ENCODE peak calls at places on chromosomes 1 and 21, in eight cellular contexts. One of them, this sample, is unnamed.

GRCh38 chr1:58932820-58933598 is 149.2 kb upstream of the JUN start:
- DNase-seq in ecto neural progenitor cell: no peak
- DNase-seq in COLO829: no peak
- DNase-seq in stimulated activated CD8-positive, alpha-beta memory T cell treated with anti-CD3 and anti-CD28 coated beads, Interleukin-12 subunit alpha, Interleukin-12 subunit beta, amount 100 ng/mL, for 1 hour: no peak
- DNase-seq in astrocyte of the cerebellum: no peak
- DNase-seq in heart left ventricle: no peak
- DNase-seq in hippocampal formation: no peak
- DNase-seq in skeletal muscle cell: peak; percentile 63
- DNase-seq in this sample: peak; percentile 57

GRCh38 chr1:247400685-247401084 is 15.3 kb upstream of the NLRP3 start:
- DNase-seq in ecto neural progenitor cell: no peak
- DNase-seq in COLO829: no peak
- DNase-seq in stimulated activated CD8-positive, alpha-beta memory T cell treated with anti-CD3 and anti-CD28 coated beads, Interleukin-12 subunit alpha, Interleukin-12 subunit beta, amount 100 ng/mL, for 1 hour: no peak
- DNase-seq in astrocyte of the cerebellum: no peak
- DNase-seq in heart left ventricle: no peak
- DNase-seq in hippocampal formation: no peak
- DNase-seq in skeletal muscle cell: no peak
- DNase-seq in this sample: no peak

GRCh38 chr1:243798726-243799125 is 51.3 kb downstream of the AKT3 start:
- DNase-seq in ecto neural progenitor cell: no peak
- DNase-seq in COLO829: no peak
- DNase-seq in stimulated activated CD8-positive, alpha-beta memory T cell treated with anti-CD3 and anti-CD28 coated beads, Interleukin-12 subunit alpha, Interleukin-12 subunit beta, amount 100 ng/mL, for 1 hour: no peak
- DNase-seq in astrocyte of the cerebellum: peak; percentile 4
- DNase-seq in heart left ventricle: no peak
- DNase-seq in hippocampal formation: no peak
- DNase-seq in skeletal muscle cell: peak; percentile 60
- DNase-seq in this sample: peak; percentile 88

GRCh38 chr1:201023517-201023902 is at the start of gene KIF21B:
- DNase-seq in ecto neural progenitor cell: peak; percentile 94
- DNase-seq in COLO829: peak; percentile 83
- DNase-seq in stimulated activated CD8-positive, alpha-beta memory T cell treated with anti-CD3 and anti-CD28 coated beads, Interleukin-12 subunit alpha, Interleukin-12 subunit beta, amount 100 ng/mL, for 1 hour: peak; percentile 80
- DNase-seq in astrocyte of the cerebellum: no peak
- DNase-seq in heart left ventricle: peak; percentile 90
- DNase-seq in hippocampal formation: peak; percentile 78
- DNase-seq in skeletal muscle cell: no peak
- DNase-seq in this sample: no peak

GRCh38 chr1:164604541-164604940 is 45.6 kb downstream of the PBX1 start:
- DNase-seq in ecto neural progenitor cell: no peak
- DNase-seq in COLO829: no peak
- DNase-seq in stimulated activated CD8-positive, alpha-beta memory T cell treated with anti-CD3 and anti-CD28 coated beads, Interleukin-12 subunit alpha, Interleukin-12 subunit beta, amount 100 ng/mL, for 1 hour: no peak
- DNase-seq in astrocyte of the cerebellum: no peak
- DNase-seq in heart left ventricle: no peak
- DNase-seq in hippocampal formation: no peak
- DNase-seq in skeletal muscle cell: no peak
- DNase-seq in this sample: no peak

GRCh38 chr1:170388489-170388888 is 143.5 kb upstream of the GORAB start:
- DNase-seq in ecto neural progenitor cell: no peak
- DNase-seq in COLO829: no peak
- DNase-seq in stimulated activated CD8-positive, alpha-beta memory T cell treated with anti-CD3 and anti-CD28 coated beads, Interleukin-12 subunit alpha, Interleukin-12 subunit beta, amount 100 ng/mL, for 1 hour: no peak
- DNase-seq in astrocyte of the cerebellum: no peak
- DNase-seq in heart left ventricle: no peak
- DNase-seq in hippocampal formation: no peak
- DNase-seq in skeletal muscle cell: no peak
- DNase-seq in this sample: no peak

GRCh38 chr21:17610862-17611261 is 1.8 kb downstream of the BTG3 start:
- DNase-seq in ecto neural progenitor cell: no peak
- DNase-seq in COLO829: no peak
- DNase-seq in stimulated activated CD8-positive, alpha-beta memory T cell treated with anti-CD3 and anti-CD28 coated beads, Interleukin-12 subunit alpha, Interleukin-12 subunit beta, amount 100 ng/mL, for 1 hour: no peak
- DNase-seq in astrocyte of the cerebellum: no peak
- DNase-seq in heart left ventricle: no peak
- DNase-seq in hippocampal formation: no peak
- DNase-seq in skeletal muscle cell: no peak
- DNase-seq in this sample: no peak

GRCh38 chr21:29237110-29238051 is 61.3 kb upstream of the BACH1 start:
- DNase-seq in ecto neural progenitor cell: peak; percentile 60
- DNase-seq in COLO829: no peak
- DNase-seq in stimulated activated CD8-positive, alpha-beta memory T cell treated with anti-CD3 and anti-CD28 coated beads, Interleukin-12 subunit alpha, Interleukin-12 subunit beta, amount 100 ng/mL, for 1 hour: no peak
- DNase-seq in astrocyte of the cerebellum: no peak
- DNase-seq in heart left ventricle: no peak
- DNase-seq in hippocampal formation: no peak
- DNase-seq in skeletal muscle cell: peak; percentile 74
- DNase-seq in this sample: no peak

GRCh38 chr1:23178414-23178813 is 9.8 kb upstream of the LUZP1 start:
- DNase-seq in ecto neural progenitor cell: no peak
- DNase-seq in COLO829: no peak
- DNase-seq in stimulated activated CD8-positive, alpha-beta memory T cell treated with anti-CD3 and anti-CD28 coated beads, Interleukin-12 subunit alpha, Interleukin-12 subunit beta, amount 100 ng/mL, for 1 hour: no peak
- DNase-seq in astrocyte of the cerebellum: no peak
- DNase-seq in heart left ventricle: no peak
- DNase-seq in hippocampal formation: no peak
- DNase-seq in skeletal muscle cell: no peak
- DNase-seq in this sample: no peak

GRCh38 chr1:44034423-44034822 is 3.2 kb upstream of the SLC6A9 start:
- DNase-seq in ecto neural progenitor cell: no peak
- DNase-seq in COLO829: no peak
- DNase-seq in stimulated activated CD8-positive, alpha-beta memory T cell treated with anti-CD3 and anti-CD28 coated beads, Interleukin-12 subunit alpha, Interleukin-12 subunit beta, amount 100 ng/mL, for 1 hour: no peak
- DNase-seq in astrocyte of the cerebellum: no peak
- DNase-seq in heart left ventricle: no peak
- DNase-seq in hippocampal formation: no peak
- DNase-seq in skeletal muscle cell: no peak
- DNase-seq in this sample: no peak

GRCh38 chr1:231781887-231782286 is 155.3 kb downstream of the DISC1 start:
- DNase-seq in ecto neural progenitor cell: no peak
- DNase-seq in COLO829: peak; percentile 8
- DNase-seq in stimulated activated CD8-positive, alpha-beta memory T cell treated with anti-CD3 and anti-CD28 coated beads, Interleukin-12 subunit alpha, Interleukin-12 subunit beta, amount 100 ng/mL, for 1 hour: no peak
- DNase-seq in astrocyte of the cerebellum: no peak
- DNase-seq in heart left ventricle: no peak
- DNase-seq in hippocampal formation: no peak
- DNase-seq in skeletal muscle cell: no peak
- DNase-seq in this sample: no peak

GRCh38 chr1:18279713-18280074 is 172.1 kb downstream of the IGSF21 start:
- DNase-seq in ecto neural progenitor cell: no peak
- DNase-seq in COLO829: no peak
- DNase-seq in stimulated activated CD8-positive, alpha-beta memory T cell treated with anti-CD3 and anti-CD28 coated beads, Interleukin-12 subunit alpha, Interleukin-12 subunit beta, amount 100 ng/mL, for 1 hour: no peak
- DNase-seq in astrocyte of the cerebellum: no peak
- DNase-seq in heart left ventricle: peak; percentile 48
- DNase-seq in hippocampal formation: no peak
- DNase-seq in skeletal muscle cell: no peak
- DNase-seq in this sample: no peak

GRCh38 chr1:227372662-227373061 is 54.4 kb upstream of the CDC42BPA start:
- DNase-seq in ecto neural progenitor cell: no peak
- DNase-seq in COLO829: no peak
- DNase-seq in stimulated activated CD8-positive, alpha-beta memory T cell treated with anti-CD3 and anti-CD28 coated beads, Interleukin-12 subunit alpha, Interleukin-12 subunit beta, amount 100 ng/mL, for 1 hour: no peak
- DNase-seq in astrocyte of the cerebellum: peak; percentile 36
- DNase-seq in heart left ventricle: no peak
- DNase-seq in hippocampal formation: no peak
- DNase-seq in skeletal muscle cell: peak; percentile 49
- DNase-seq in this sample: no peak

GRCh38 chr1:14602131-14602530 is 3.6 kb downstream of the KAZN start:
- DNase-seq in ecto neural progenitor cell: peak; percentile 53
- DNase-seq in COLO829: no peak
- DNase-seq in stimulated activated CD8-positive, alpha-beta memory T cell treated with anti-CD3 and anti-CD28 coated beads, Interleukin-12 subunit alpha, Interleukin-12 subunit beta, amount 100 ng/mL, for 1 hour: no peak
- DNase-seq in astrocyte of the cerebellum: no peak
- DNase-seq in heart left ventricle: no peak
- DNase-seq in hippocampal formation: peak; percentile 21
- DNase-seq in skeletal muscle cell: peak; percentile 0
- DNase-seq in this sample: no peak

GRCh38 chr21:25565272-25566199 is 41.7 kb downstream of the MRPL39 start:
- DNase-seq in ecto neural progenitor cell: no peak
- DNase-seq in COLO829: no peak
- DNase-seq in stimulated activated CD8-positive, alpha-beta memory T cell treated with anti-CD3 and anti-CD28 coated beads, Interleukin-12 subunit alpha, Interleukin-12 subunit beta, amount 100 ng/mL, for 1 hour: no peak
- DNase-seq in astrocyte of the cerebellum: no peak
- DNase-seq in heart left ventricle: no peak
- DNase-seq in hippocampal formation: no peak
- DNase-seq in skeletal muscle cell: no peak
- DNase-seq in this sample: no peak

GRCh38 chr1:201505505-201505893 is 1.4 kb downstream of the CSRP1 start:
- DNase-seq in ecto neural progenitor cell: no peak
- DNase-seq in COLO829: peak; percentile 86
- DNase-seq in stimulated activated CD8-positive, alpha-beta memory T cell treated with anti-CD3 and anti-CD28 coated beads, Interleukin-12 subunit alpha, Interleukin-12 subunit beta, amount 100 ng/mL, for 1 hour: no peak
- DNase-seq in astrocyte of the cerebellum: no peak
- DNase-seq in heart left ventricle: no peak
- DNase-seq in hippocampal formation: no peak
- DNase-seq in skeletal muscle cell: no peak
- DNase-seq in this sample: no peak

GRCh38 chr1:180969429-180969828 is 53.2 kb downstream of the STX6 start:
- DNase-seq in ecto neural progenitor cell: no peak
- DNase-seq in COLO829: no peak
- DNase-seq in stimulated activated CD8-positive, alpha-beta memory T cell treated with anti-CD3 and anti-CD28 coated beads, Interleukin-12 subunit alpha, Interleukin-12 subunit beta, amount 100 ng/mL, for 1 hour: no peak
- DNase-seq in astrocyte of the cerebellum: no peak
- DNase-seq in heart left ventricle: no peak
- DNase-seq in hippocampal formation: no peak
- DNase-seq in skeletal muscle cell: no peak
- DNase-seq in this sample: no peak

GRCh38 chr1:91792393-91793032 is 93.4 kb downstream of the TGFBR3 start:
- DNase-seq in ecto neural progenitor cell: no peak
- DNase-seq in COLO829: no peak
- DNase-seq in stimulated activated CD8-positive, alpha-beta memory T cell treated with anti-CD3 and anti-CD28 coated beads, Interleukin-12 subunit alpha, Interleukin-12 subunit beta, amount 100 ng/mL, for 1 hour: no peak
- DNase-seq in astrocyte of the cerebellum: no peak
- DNase-seq in heart left ventricle: no peak
- DNase-seq in hippocampal formation: no peak
- DNase-seq in skeletal muscle cell: no peak
- DNase-seq in this sample: no peak

GRCh38 chr1:69246109-69246508 is 321.6 kb upstream of the LRRC7 start:
- DNase-seq in ecto neural progenitor cell: no peak
- DNase-seq in COLO829: no peak
- DNase-seq in stimulated activated CD8-positive, alpha-beta memory T cell treated with anti-CD3 and anti-CD28 coated beads, Interleukin-12 subunit alpha, Interleukin-12 subunit beta, amount 100 ng/mL, for 1 hour: no peak
- DNase-seq in astrocyte of the cerebellum: no peak
- DNase-seq in heart left ventricle: no peak
- DNase-seq in hippocampal formation: no peak
- DNase-seq in skeletal muscle cell: no peak
- DNase-seq in this sample: no peak

This sample was measured in non-pigmented ciliary epithelial cell.